ENCODE peak calls at places on chromosome 11, in seven cellular contexts. U is right lobe of liver, J is cardiac muscle cell, E is ovary, L is PC-3, V is pancreas, Q is body of pancreas. S is an unnamed sample. For H3K9me3, the result is how much of the 10 kb centered on the place peaks cover.

GRCh38 chr11:119460582-119460981 is 37.6 kb upstream of the THY1 start:
- DNase-seq in U (no peak), J (no peak), E (no peak), L (no peak), V (no peak), Q (no peak), S (no peak)

GRCh38 chr11:89452780-89453179 is 38.4 kb downstream of the NOX4 start:
- DNase-seq in U (no peak), J (no peak), E (no peak), L (no peak), V (no peak), Q (no peak), S (no peak)

GRCh38 chr11:400241-400729 is 6.3 kb downstream of the PKP3 start:
- DNase-seq in U (no peak), J (no peak), E (no peak), L (no peak), V (peak), Q (no peak), S (no peak)

GRCh38 chr11:122375687-122376399 is 259.8 kb upstream of the BLID start:
- DNase-seq in U (no peak), J (no peak), E (no peak), L (peak), V (no peak), Q (no peak), S (no peak)

GRCh38 chr11:118343981-118344521 is at the start of gene CD3G:
- DNase-seq in U (no peak), J (no peak), E (no peak), L (no peak), V (no peak), Q (no peak), S (peak)

GRCh38 chr11:34359548-34359891 is 1.7 kb upstream of the ABTB2 start:
- DNase-seq in U (no peak), J (no peak), E (no peak), L (no peak), V (no peak), Q (no peak), S (no peak)

GRCh38 chr11:43789700-43790443 is 90.8 kb upstream of the ALKBH3 start:
- DNase-seq in U (no peak), J (no peak), E (no peak), L (peak), V (no peak), Q (no peak), S (no peak)

GRCh38 chr11:44203270-44204043 is 106.5 kb downstream of the ALX4 start:
- DNase-seq in U (peak), J (no peak), E (no peak), L (no peak), V (peak), Q (peak), S (peak)

GRCh38 chr11:774873-775592 is 2.3 kb downstream of the GATD1 start:
- DNase-seq in U (no peak), J (no peak), E (no peak), L (peak), V (peak), Q (peak), S (no peak)

GRCh38 chr11:97428247-97428646 is 1038.4 kb downstream of the JRKL start:
- DNase-seq in U (no peak), J (no peak), E (no peak), L (no peak), V (no peak), Q (no peak), S (no peak)

GRCh38 chr11:95968585-95968984 is 44.7 kb upstream of the MTMR2 start:
- DNase-seq in U (no peak), J (no peak), E (no peak), L (peak), V (no peak), Q (no peak), S (no peak)

GRCh38 chr11:640021-640706 is 3.1 kb downstream of the DRD4 start:
- DNase-seq in U (no peak), J (no peak), E (no peak), L (no peak), V (peak), Q (no peak), S (no peak)

GRCh38 chr11:80841716-80842115 is 1400.9 kb upstream of the TENM4 start:
- DNase-seq in U (no peak), J (no peak), E (no peak), L (peak), V (no peak), Q (no peak), S (no peak)

DNA sequence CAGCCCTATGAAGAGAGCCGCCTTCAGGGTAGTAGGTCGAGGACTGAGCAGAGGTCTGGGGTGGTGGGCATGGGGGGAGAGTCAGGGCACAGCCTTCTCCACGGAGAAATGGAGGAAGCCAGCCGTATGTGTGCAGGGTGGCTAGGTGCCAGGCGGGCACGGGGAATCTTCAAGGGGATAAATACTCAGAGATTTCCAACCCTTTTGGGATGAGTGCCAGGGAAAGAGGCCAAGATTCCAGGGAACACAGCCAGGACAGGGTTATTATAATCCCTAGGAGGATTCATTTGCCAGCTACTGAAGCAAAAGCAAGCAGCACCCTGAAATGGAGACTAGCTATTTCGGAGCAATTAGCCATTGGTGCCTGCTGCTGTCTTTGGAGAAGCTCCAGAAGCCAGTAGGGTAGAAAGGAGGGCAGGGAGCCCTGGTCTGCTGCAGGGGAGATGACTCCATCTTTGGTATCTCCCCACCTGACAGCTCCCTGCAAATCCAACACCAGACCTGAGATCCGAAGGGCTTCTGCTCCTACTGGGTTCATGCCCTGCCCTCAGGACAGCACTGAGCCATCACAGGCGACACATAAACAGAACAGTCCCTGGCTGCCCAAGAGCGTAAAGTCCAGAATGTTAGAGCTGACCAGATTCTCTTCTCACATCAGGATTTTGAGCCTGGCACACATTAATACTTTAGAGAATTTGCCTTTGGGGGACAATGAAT is 174.5 kb upstream of the NTM start:
- DNase-seq in U (no peak), J (no peak), E (peak), L (peak), V (peak), Q (peak), S (peak)
- TF ChIP-seq CTCF in U (no peak), J (no peak), E (no peak), L (no peak), V (no peak), Q (no peak), S (no peak)

DNA sequence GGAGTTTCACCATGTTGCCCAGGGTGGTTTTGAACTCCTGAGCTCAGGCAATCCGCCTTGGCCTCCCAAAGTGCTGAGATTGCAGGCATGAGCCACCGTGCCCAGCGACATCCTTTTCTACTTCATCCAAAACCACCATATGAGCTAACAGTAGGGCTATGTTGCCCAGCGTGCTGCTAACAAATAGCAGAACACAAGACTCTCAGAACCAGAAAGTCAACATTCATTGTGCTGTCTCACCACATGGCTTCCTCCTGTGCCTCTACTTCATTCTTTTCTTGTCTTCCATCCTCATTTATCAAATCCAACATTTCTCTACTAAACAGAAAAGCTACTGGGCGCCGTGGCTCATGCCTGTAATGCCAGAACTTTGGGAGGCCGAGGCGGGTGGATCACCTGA is 12.0 kb upstream of the DENND5A start:
- DNase-seq in U (no peak), J (no peak), E (no peak), L (peak), V (no peak), Q (no peak), S (no peak)
- H3K9me3 ChIP-seq in U (under half), J (under half), E (under half), L (under half), V (under half), Q (under half), S (under half)

GRCh38 chr11:46364791-46365190 is 16.7 kb upstream of the MDK start:
- DNase-seq in U (no peak), J (no peak), E (no peak), L (no peak), V (no peak), Q (no peak), S (no peak)

GRCh38 chr11:46364056-46364455 is 16.8 kb downstream of the DGKZ start:
- DNase-seq in U (no peak), J (no peak), E (no peak), L (peak), V (no peak), Q (no peak), S (no peak)

GRCh38 chr11:46362146-46363030 is 15.1 kb downstream of the DGKZ start:
- DNase-seq in U (no peak), J (no peak), E (no peak), L (no peak), V (no peak), Q (no peak), S (no peak)

GRCh38 chr11:46363031-46363407 is 15.8 kb downstream of the DGKZ start:
- DNase-seq in U (peak), J (no peak), E (no peak), L (peak), V (no peak), Q (peak), S (no peak)

GRCh38 chr11:46363455-46363920 is 16.2 kb downstream of the DGKZ start:
- DNase-seq in U (no peak), J (no peak), E (no peak), L (peak), V (no peak), Q (no peak), S (no peak)
- TF ChIP-seq CTCF in U (no peak), J (no peak), E (no peak), L (peak), V (no peak), Q (no peak), S (no peak)

GRCh38 chr11:70717961-70718595 is 319.7 kb downstream of the CTTN start:
- DNase-seq in U (no peak), J (no peak), E (no peak), L (no peak), V (no peak), Q (no peak), S (no peak)
- H3K9me3 ChIP-seq in U (under half), J (under half), E (under half), L (under half), V (under half), Q (under half), S (under half)

DNA sequence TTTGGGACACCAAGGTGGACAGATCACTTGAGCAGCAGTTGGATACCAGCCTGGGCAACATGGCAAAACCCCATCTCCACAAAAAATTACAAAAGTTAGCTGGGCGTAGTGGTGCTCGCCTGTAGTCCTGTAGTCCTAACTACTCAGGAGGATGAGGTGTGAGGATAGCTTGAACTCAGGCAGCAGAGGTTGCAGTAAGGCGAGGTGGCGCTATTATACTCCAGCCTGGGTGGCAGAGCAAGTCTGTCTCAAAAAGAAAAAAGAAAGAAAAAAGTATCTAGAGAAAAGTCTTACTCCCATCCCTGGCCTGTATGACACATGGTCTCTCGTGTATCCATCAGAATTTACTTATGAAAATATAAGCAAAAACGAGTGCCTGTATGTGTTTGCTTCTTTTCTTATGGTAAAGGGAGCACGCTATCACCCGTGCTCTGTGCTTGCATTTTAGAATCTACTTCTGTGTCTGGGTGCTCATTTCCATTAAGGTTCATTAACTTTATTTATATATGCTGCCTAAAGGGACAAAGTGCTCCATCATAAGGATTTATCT is 15.4 kb upstream of the CPT1A start:
- DNase-seq in U (no peak), J (no peak), E (no peak), L (peak), V (no peak), Q (no peak), S (no peak)
- TF ChIP-seq CTCF in U (no peak), J (no peak), E (no peak), L (peak), V (no peak), Q (no peak), S (no peak)

GRCh38 chr11:134725939-134726639 is 314.0 kb upstream of the B3GAT1 start:
- DNase-seq in U (no peak), J (no peak), E (no peak), L (peak), V (peak), Q (peak), S (peak)
- H3K9me3 ChIP-seq in U (under half), J (under half), E (under half), L (under half), V (under half), Q (under half), S (under half)

GRCh38 chr11:38818720-38819119 is 2220.7 kb upstream of the RAG2 start:
- DNase-seq in U (no peak), J (no peak), E (no peak), L (peak), V (no peak), Q (no peak), S (no peak)

GRCh38 chr11:38819986-38820385 is 2221.9 kb upstream of the RAG2 start:
- DNase-seq in U (no peak), J (no peak), E (no peak), L (no peak), V (no peak), Q (no peak), S (no peak)

GRCh38 chr11:38824573-38824972 is 2226.5 kb upstream of the RAG2 start:
- DNase-seq in U (no peak), J (peak), E (no peak), L (peak), V (no peak), Q (no peak), S (no peak)
- TF ChIP-seq CTCF in U (peak), J (peak), E (no peak), L (peak), V (no peak), Q (no peak), S (no peak)

DNA sequence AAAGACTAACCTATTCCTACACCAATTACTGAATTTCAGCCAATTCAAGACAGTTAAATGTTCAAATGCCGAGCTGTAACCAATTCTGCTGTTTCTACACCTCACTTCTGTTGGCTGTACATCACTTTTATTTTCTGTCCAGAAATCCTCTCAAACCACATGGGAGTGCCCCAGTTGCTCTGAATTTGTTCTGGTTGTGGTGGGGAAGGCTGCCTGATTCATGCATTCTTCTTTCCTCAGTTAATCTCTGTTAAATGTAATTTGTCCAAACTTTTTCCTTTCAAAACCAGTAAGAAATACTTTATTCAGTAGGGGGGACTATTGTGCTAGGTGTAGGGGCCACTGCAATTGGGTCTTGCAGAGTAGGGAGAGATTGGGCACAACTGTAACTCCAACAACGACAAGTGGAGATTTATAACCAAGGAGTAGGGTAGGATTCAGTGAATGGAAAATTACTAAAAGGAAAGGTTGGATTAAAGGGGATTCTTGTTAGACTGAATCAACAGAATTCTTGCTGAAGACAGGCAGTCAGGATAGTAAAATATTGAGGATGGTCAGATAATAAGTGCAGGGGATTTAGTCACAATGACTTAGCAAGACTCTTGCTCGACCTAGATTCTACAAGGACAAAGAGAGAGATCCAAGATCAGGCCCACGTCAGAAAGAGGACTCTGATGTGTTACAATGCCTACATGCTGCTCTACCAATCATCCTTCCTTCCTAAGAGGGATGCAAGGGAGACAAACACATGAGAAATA is 593.5 kb upstream of the FAT3 start:
- DNase-seq in U (no peak), J (no peak), E (no peak), L (no peak), V (no peak), Q (no peak), S (no peak)
- H3K9me3 ChIP-seq in U (under half), J (under half), E (under half), L (under half), V (under half), Q (under half), S (under half)

DNA sequence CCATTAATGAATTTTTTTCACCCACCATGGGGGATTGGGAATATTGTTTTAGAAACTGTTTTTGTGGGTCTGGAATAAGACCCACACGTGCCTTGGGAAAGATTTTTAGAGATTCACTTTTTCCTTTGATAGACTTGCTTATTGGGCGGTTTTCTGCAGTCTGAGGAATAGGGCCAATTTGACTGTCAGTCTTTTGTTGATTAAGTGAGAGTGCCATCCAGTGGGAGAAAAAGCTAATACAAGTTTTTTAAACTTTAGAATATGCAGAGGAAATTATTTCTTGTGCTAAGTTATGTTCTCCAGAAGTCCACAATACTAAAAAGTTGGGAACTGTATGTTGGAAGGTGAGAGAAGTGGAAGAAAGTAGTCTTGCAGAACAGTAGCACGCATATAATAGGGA is 56.1 kb downstream of the PRMT3 start:
- DNase-seq in U (no peak), J (peak), E (no peak), L (peak), V (no peak), Q (no peak), S (no peak)
- TF ChIP-seq CTCF in U (no peak), J (peak), E (no peak), L (peak), V (no peak), Q (no peak), S (no peak)

GRCh38 chr11:41935795-41936194 is 476.3 kb upstream of the LRRC4C start:
- DNase-seq in U (no peak), J (no peak), E (no peak), L (no peak), V (no peak), Q (no peak), S (no peak)
- H3K9me3 ChIP-seq in U (under half), J (under half), E (under half), L (under half), V (under half), Q (under half), S (under half)